ENCODE peak calls at places on chromosomes 13 and 19, in ten cellular contexts. N is mucosa of gallbladder; W is stimulated activated CD4-positive, alpha-beta T cell treated with anti-CD3 and anti-CD28 coated beads, Interleukin-15, amount 100 ng/mL, for 1 hour; J is retina; X is NCI-H2029; Z is NCI-H2081; S is GM10248; D is M059J; H is foreskin fibroblast; Q is HuH-7.5. P is an unnamed sample.

GRCh38 chr13:98025480-98026025 is 72.1 kb downstream of the IPO5 start:
- DNase-seq in Z (no peak), Q (no peak), S (no peak), H (no peak), J (no peak), X (no peak), W (no peak), N (no peak), D (no peak), P (no peak)

GRCh38 chr13:36619535-36619934 is 54.3 kb upstream of the SERTM1 start:
- DNase-seq in N (no peak), Z (no peak), D (no peak), J (no peak), S (no peak), H (no peak), W (no peak), Q (no peak), X (no peak), P (no peak)

GRCh38 chr19:37466277-37466797 is 907 bp downstream of the ZNF569 start:
- DNase-seq in S (no peak), Z (no peak), J (no peak), H (no peak), Q (no peak), X (no peak), N (no peak), D (no peak), W (no peak), P (no peak)

GRCh38 chr19:47509170-47509847 is 5.6 kb downstream of the NAPA start:
- DNase-seq in X (no peak), D (no peak), J (no peak), N (no peak), S (no peak), Q (no peak), Z (no peak), W (no peak), H (no peak), P (no peak)

GRCh38 chr13:59888408-59888807 is 275.3 kb downstream of the DIAPH3 start:
- DNase-seq in S (no peak), W (no peak), N (no peak), Z (no peak), Q (no peak), H (no peak), D (no peak), J (no peak), X (no peak), P (no peak)

GRCh38 chr13:26022538-26023292 is 29.1 kb downstream of the SHISA2 start:
- DNase-seq in Z (peak; percentile 27), W (no peak), H (peak; percentile 65), S (no peak), Q (no peak), N (peak; percentile 85), J (peak; percentile 86), D (peak; percentile 96), X (peak; percentile 64), P (no peak)

GRCh38 chr19:4379383-4380253 is 20.7 kb downstream of the SH3GL1 start:
- DNase-seq in N (peak; percentile 68), S (peak; percentile 60), X (no peak), W (no peak), Z (peak; percentile 24), Q (no peak), H (no peak), D (peak; percentile 76), J (no peak), P (no peak)

GRCh38 chr19:3899531-3900294 is 19.2 kb downstream of the ATCAY start:
- DNase-seq in D (peak; percentile 15), N (peak; percentile 34), S (no peak), H (no peak), X (no peak), W (no peak), Q (no peak), Z (no peak), J (no peak), P (no peak)

GRCh38 chr19:1007852-1008251 is 7.6 kb downstream of the GRIN3B start:
- DNase-seq in W (no peak), X (no peak), N (no peak), H (no peak), S (no peak), D (no peak), Z (no peak), Q (no peak), J (no peak), P (no peak)

GRCh38 chr13:43908156-43909126 is 28.7 kb downstream of the LACC1 start:
- DNase-seq in N (no peak), W (no peak), X (no peak), Z (peak; percentile 18), J (peak; percentile 53), D (peak; percentile 58), H (peak; percentile 62), Q (no peak), S (no peak), P (peak; percentile 9)

GRCh38 chr13:20350819-20351218 is 118.7 kb upstream of the GJB6 start:
- DNase-seq in X (no peak), Q (no peak), D (no peak), S (no peak), J (no peak), H (no peak), N (peak; percentile 44), W (no peak), Z (no peak), P (no peak)

GRCh38 chr19:33214621-33215020 is 11.0 kb downstream of the SLC7A10 start:
- DNase-seq in W (no peak), Q (peak; percentile 78), X (peak; percentile 11), N (no peak), J (peak; percentile 56), D (peak; percentile 25), Z (no peak), S (no peak), H (peak; percentile 43), P (no peak)